ENCODE peak calls at places on chromosomes 3 and 15, in four cellular contexts. R is NB4, B is HTR-8/SVneo, P is ascending aorta. T is an unnamed sample.

GRCh38 chr3:150184426-150185071 is 213.9 kb upstream of the PFN2 start:
- DNase-seq in B (peak), P (no peak), R (no peak), T (no peak)

GRCh38 chr3:31885235-31885634 is 95.8 kb downstream of the OSBPL10 start:
- DNase-seq in P (no peak), B (no peak), R (no peak), T (no peak)

GRCh38 chr3:188956839-188957489 is 214.8 kb upstream of the TPRG1 start:
- DNase-seq in R (peak), B (peak), P (no peak), T (no peak)

GRCh38 chr3:196997311-196997710 is 28.7 kb upstream of the PIGZ start:
- DNase-seq in B (no peak), R (no peak), P (no peak), T (no peak)

GRCh38 chr3:126442099-126442848 is 33.4 kb downstream of the ZXDC start:
- DNase-seq in R (no peak), B (no peak), P (peak), T (no peak)

GRCh38 chr3:26931891-26932290 is 309.3 kb downstream of the LRRC3B start:
- DNase-seq in B (no peak), R (no peak), P (no peak), T (no peak)

GRCh38 chr3:13896473-13897154 is 16.7 kb upstream of the WNT7A start:
- DNase-seq in B (peak), P (no peak), R (peak), T (no peak)

GRCh38 chr3:192170659-192171058 is 556.7 kb downstream of the FGF12 start:
- DNase-seq in B (no peak), P (no peak), R (no peak), T (no peak)

GRCh38 chr3:131591394-131591990 is 88.7 kb upstream of the MRPL3 start:
- DNase-seq in B (no peak), R (no peak), P (no peak), T (no peak)

GRCh38 chr15:80121546-80121945 is 31.3 kb upstream of the FAH start:
- DNase-seq in P (no peak), B (no peak), R (peak), T (no peak)

GRCh38 chr3:178076718-178077117 is 459.5 kb upstream of the KCNMB2 start:
- DNase-seq in P (no peak), B (no peak), R (peak), T (no peak)

GRCh38 chr3:25259871-25260270 is 168.2 kb upstream of the RARB start:
- DNase-seq in R (no peak), B (no peak), P (no peak), T (no peak)

GRCh38 chr3:188391597-188391996 is 237.6 kb downstream of the LPP start:
- DNase-seq in R (no peak), B (no peak), P (no peak), T (no peak)

GRCh38 chr3:71930056-71930991 is 145.4 kb upstream of the PROK2 start:
- DNase-seq in R (peak), B (peak), P (no peak), T (no peak)

GRCh38 chr3:63824309-63824708 is 5.2 kb downstream of the C3orf49 start:
- DNase-seq in R (no peak), P (no peak), B (no peak), T (no peak)

GRCh38 chr3:131147534-131147933 is 120.9 kb downstream of the NEK11 start:
- DNase-seq in B (no peak), P (no peak), R (peak), T (no peak)

GRCh38 chr3:138349926-138350665 is 1.7 kb downstream of the MRAS start:
- DNase-seq in P (no peak), B (no peak), R (peak), T (no peak)